ENCODE peak calls at places on chromosomes 11 and 22, in ten cellular contexts. One of them, this sample, is unnamed.
A peak's percentile ranks its signal among the peaks of the same experiment; 100 is the strongest.

GRCh38 chr11:20274031-20274430 is 89.5 kb upstream of the HTATIP2 start:
- DNase-seq in K562: no peak
- DNase-seq in transverse colon: no peak
- DNase-seq in thoracic aorta: no peak
- DNase-seq in CD8-positive, alpha-beta memory T cell: no peak
- DNase-seq in fibroblast of lung: no peak
- DNase-seq in adipocyte: no peak
- DNase-seq in heart right ventricle: no peak
- DNase-seq in NT2/D1: no peak
- DNase-seq in psoas muscle: no peak
- DNase-seq in this sample: no peak

GRCh38 chr22:22243033-22243680 is 1.4 kb upstream of the VPREB1 start:
- DNase-seq in K562: no peak
- DNase-seq in transverse colon: no peak
- DNase-seq in thoracic aorta: no peak
- DNase-seq in CD8-positive, alpha-beta memory T cell: no peak
- DNase-seq in fibroblast of lung: no peak
- DNase-seq in adipocyte: no peak
- DNase-seq in heart right ventricle: no peak
- DNase-seq in NT2/D1: no peak
- DNase-seq in psoas muscle: no peak
- DNase-seq in this sample: no peak

GRCh38 chr11:41392591-41392990 is 66.9 kb downstream of the LRRC4C start:
- DNase-seq in K562: no peak
- DNase-seq in transverse colon: no peak
- DNase-seq in thoracic aorta: no peak
- DNase-seq in CD8-positive, alpha-beta memory T cell: no peak
- DNase-seq in fibroblast of lung: no peak
- DNase-seq in adipocyte: no peak
- DNase-seq in heart right ventricle: no peak
- DNase-seq in NT2/D1: peak; percentile 80
- DNase-seq in psoas muscle: no peak
- DNase-seq in this sample: no peak

GRCh38 chr22:38886333-38886732 is 14.3 kb upstream of the CBX6 start:
- DNase-seq in K562: peak; percentile 2
- DNase-seq in transverse colon: no peak
- DNase-seq in thoracic aorta: no peak
- DNase-seq in CD8-positive, alpha-beta memory T cell: no peak
- DNase-seq in fibroblast of lung: no peak
- DNase-seq in adipocyte: no peak
- DNase-seq in heart right ventricle: no peak
- DNase-seq in NT2/D1: no peak
- DNase-seq in psoas muscle: no peak
- DNase-seq in this sample: no peak

GRCh38 chr11:15941206-15941770 is 415.1 kb downstream of the SOX6 start:
- DNase-seq in K562: peak; percentile 96
- DNase-seq in transverse colon: no peak
- DNase-seq in thoracic aorta: no peak
- DNase-seq in CD8-positive, alpha-beta memory T cell: no peak
- DNase-seq in fibroblast of lung: no peak
- DNase-seq in adipocyte: peak; percentile 64
- DNase-seq in heart right ventricle: peak; percentile 54
- DNase-seq in NT2/D1: no peak
- DNase-seq in psoas muscle: peak; percentile 56
- DNase-seq in this sample: no peak

GRCh38 chr22:31945478-31945815 is 1.1 kb downstream of the YWHAH start:
- DNase-seq in K562: no peak
- DNase-seq in transverse colon: peak; percentile 26
- DNase-seq in thoracic aorta: no peak
- DNase-seq in CD8-positive, alpha-beta memory T cell: no peak
- DNase-seq in fibroblast of lung: no peak
- DNase-seq in adipocyte: peak; percentile 13
- DNase-seq in heart right ventricle: no peak
- DNase-seq in NT2/D1: no peak
- DNase-seq in psoas muscle: no peak
- DNase-seq in this sample: no peak

GRCh38 chr11:73173755-73174494 is 31.8 kb upstream of the FCHSD2 start:
- DNase-seq in K562: no peak
- DNase-seq in transverse colon: peak; percentile 47
- DNase-seq in thoracic aorta: peak; percentile 70
- DNase-seq in CD8-positive, alpha-beta memory T cell: no peak
- DNase-seq in fibroblast of lung: no peak
- DNase-seq in adipocyte: no peak
- DNase-seq in heart right ventricle: peak; percentile 82
- DNase-seq in NT2/D1: no peak
- DNase-seq in psoas muscle: peak; percentile 60
- DNase-seq in this sample: peak; percentile 82

GRCh38 chr11:95074806-95075563 is 8.3 kb downstream of the SRSF8 start:
- DNase-seq in K562: no peak
- DNase-seq in transverse colon: peak; percentile 82
- DNase-seq in thoracic aorta: no peak
- DNase-seq in CD8-positive, alpha-beta memory T cell: no peak
- DNase-seq in fibroblast of lung: peak; percentile 38
- DNase-seq in adipocyte: no peak
- DNase-seq in heart right ventricle: peak; percentile 77
- DNase-seq in NT2/D1: no peak
- DNase-seq in psoas muscle: peak; percentile 63
- DNase-seq in this sample: peak; percentile 79

GRCh38 chr22:43540570-43540969 is 128.8 kb downstream of the MPPED1 start:
- DNase-seq in K562: no peak
- DNase-seq in transverse colon: no peak
- DNase-seq in thoracic aorta: no peak
- DNase-seq in CD8-positive, alpha-beta memory T cell: no peak
- DNase-seq in fibroblast of lung: no peak
- DNase-seq in adipocyte: no peak
- DNase-seq in heart right ventricle: no peak
- DNase-seq in NT2/D1: no peak
- DNase-seq in psoas muscle: no peak
- DNase-seq in this sample: no peak

GRCh38 chr22:45819305-45819704 is 147.7 kb downstream of the ATXN10 start:
- DNase-seq in K562: no peak
- DNase-seq in transverse colon: no peak
- DNase-seq in thoracic aorta: no peak
- DNase-seq in CD8-positive, alpha-beta memory T cell: no peak
- DNase-seq in fibroblast of lung: no peak
- DNase-seq in adipocyte: no peak
- DNase-seq in heart right ventricle: no peak
- DNase-seq in NT2/D1: no peak
- DNase-seq in psoas muscle: no peak
- DNase-seq in this sample: no peak

GRCh38 chr11:67178878-67179277 is 59.8 kb downstream of the KDM2A start:
- DNase-seq in K562: no peak
- DNase-seq in transverse colon: no peak
- DNase-seq in thoracic aorta: no peak
- DNase-seq in CD8-positive, alpha-beta memory T cell: no peak
- DNase-seq in fibroblast of lung: peak; percentile 47
- DNase-seq in adipocyte: peak; percentile 27
- DNase-seq in heart right ventricle: no peak
- DNase-seq in NT2/D1: no peak
- DNase-seq in psoas muscle: no peak
- DNase-seq in this sample: no peak

GRCh38 chr11:86917577-86917976 is 37.6 kb downstream of the FZD4 start:
- DNase-seq in K562: no peak
- DNase-seq in transverse colon: no peak
- DNase-seq in thoracic aorta: no peak
- DNase-seq in CD8-positive, alpha-beta memory T cell: no peak
- DNase-seq in fibroblast of lung: no peak
- DNase-seq in adipocyte: no peak
- DNase-seq in heart right ventricle: no peak
- DNase-seq in NT2/D1: no peak
- DNase-seq in psoas muscle: no peak
- DNase-seq in this sample: no peak

GRCh38 chr11:11416502-11416901 is 63.5 kb upstream of the CSNK2A3 start:
- DNase-seq in K562: no peak
- DNase-seq in transverse colon: no peak
- DNase-seq in thoracic aorta: no peak
- DNase-seq in CD8-positive, alpha-beta memory T cell: no peak
- DNase-seq in fibroblast of lung: peak; percentile 34
- DNase-seq in adipocyte: peak; percentile 16
- DNase-seq in heart right ventricle: no peak
- DNase-seq in NT2/D1: no peak
- DNase-seq in psoas muscle: no peak
- DNase-seq in this sample: peak; percentile 23

GRCh38 chr11:94802501-94802900 is 34.3 kb downstream of the AMOTL1 start:
- DNase-seq in K562: no peak
- DNase-seq in transverse colon: no peak
- DNase-seq in thoracic aorta: no peak
- DNase-seq in CD8-positive, alpha-beta memory T cell: no peak
- DNase-seq in fibroblast of lung: no peak
- DNase-seq in adipocyte: no peak
- DNase-seq in heart right ventricle: no peak
- DNase-seq in NT2/D1: no peak
- DNase-seq in psoas muscle: no peak
- DNase-seq in this sample: no peak

GRCh38 chr11:131910491-131911387 is 540.3 kb downstream of the NTM start:
- DNase-seq in K562: no peak
- DNase-seq in transverse colon: no peak
- DNase-seq in thoracic aorta: no peak
- DNase-seq in CD8-positive, alpha-beta memory T cell: no peak
- DNase-seq in fibroblast of lung: peak; percentile 48
- DNase-seq in adipocyte: peak; percentile 71
- DNase-seq in heart right ventricle: no peak
- DNase-seq in NT2/D1: no peak
- DNase-seq in psoas muscle: peak; percentile 29
- DNase-seq in this sample: no peak

GRCh38 chr11:4064278-4064955 is 30.2 kb upstream of the RRM1 start:
- DNase-seq in K562: no peak
- DNase-seq in transverse colon: no peak
- DNase-seq in thoracic aorta: no peak
- DNase-seq in CD8-positive, alpha-beta memory T cell: no peak
- DNase-seq in fibroblast of lung: no peak
- DNase-seq in adipocyte: no peak
- DNase-seq in heart right ventricle: no peak
- DNase-seq in NT2/D1: no peak
- DNase-seq in psoas muscle: no peak
- DNase-seq in this sample: no peak

GRCh38 chr11:128757235-128757711 is 63.4 kb downstream of the FLI1 start:
- DNase-seq in K562: peak; percentile 23
- DNase-seq in transverse colon: peak; percentile 69
- DNase-seq in thoracic aorta: no peak
- DNase-seq in CD8-positive, alpha-beta memory T cell: peak; percentile 54
- DNase-seq in fibroblast of lung: peak; percentile 17
- DNase-seq in adipocyte: no peak
- DNase-seq in heart right ventricle: no peak
- DNase-seq in NT2/D1: no peak
- DNase-seq in psoas muscle: no peak
- DNase-seq in this sample: no peak
- H3K36me3 ChIP-seq in K562: no peaks in the 10 kb centered on the region
- H3K36me3 ChIP-seq in transverse colon: no peaks in the 10 kb centered on the region
- H3K36me3 ChIP-seq in thoracic aorta: no peaks in the 10 kb centered on the region
- H3K36me3 ChIP-seq in CD8-positive, alpha-beta memory T cell: peaks cover 50% of the 10 kb centered on the region
- H3K36me3 ChIP-seq in fibroblast of lung: no peaks in the 10 kb centered on the region
- H3K36me3 ChIP-seq in adipocyte: no peaks in the 10 kb centered on the region
- H3K36me3 ChIP-seq in heart right ventricle: no peaks in the 10 kb centered on the region
- H3K36me3 ChIP-seq in NT2/D1: no peaks in the 10 kb centered on the region
- H3K36me3 ChIP-seq in psoas muscle: peaks cover 7% of the 10 kb centered on the region
- H3K36me3 ChIP-seq in this sample: no peaks in the 10 kb centered on the region

GRCh38 chr22:17149073-17149815 is 9.8 kb downstream of the HDHD5 start:
- DNase-seq in K562: no peak
- DNase-seq in transverse colon: peak; percentile 81
- DNase-seq in thoracic aorta: no peak
- DNase-seq in CD8-positive, alpha-beta memory T cell: no peak
- DNase-seq in fibroblast of lung: no peak
- DNase-seq in adipocyte: no peak
- DNase-seq in heart right ventricle: no peak
- DNase-seq in NT2/D1: no peak
- DNase-seq in psoas muscle: no peak
- DNase-seq in this sample: no peak

GRCh38 chr22:17140826-17141771 is 18.0 kb downstream of the HDHD5 start:
- DNase-seq in K562: no peak
- DNase-seq in transverse colon: no peak
- DNase-seq in thoracic aorta: no peak
- DNase-seq in CD8-positive, alpha-beta memory T cell: no peak
- DNase-seq in fibroblast of lung: no peak
- DNase-seq in adipocyte: no peak
- DNase-seq in heart right ventricle: no peak
- DNase-seq in NT2/D1: no peak
- DNase-seq in psoas muscle: no peak
- DNase-seq in this sample: no peak

GRCh38 chr22:17143101-17143500 is 16.0 kb downstream of the HDHD5 start:
- DNase-seq in K562: no peak
- DNase-seq in transverse colon: no peak
- DNase-seq in thoracic aorta: no peak
- DNase-seq in CD8-positive, alpha-beta memory T cell: no peak
- DNase-seq in fibroblast of lung: no peak
- DNase-seq in adipocyte: no peak
- DNase-seq in heart right ventricle: no peak
- DNase-seq in NT2/D1: no peak
- DNase-seq in psoas muscle: no peak
- DNase-seq in this sample: no peak

GRCh38 chr22:17143826-17144225 is 15.3 kb downstream of the HDHD5 start:
- DNase-seq in K562: no peak
- DNase-seq in transverse colon: no peak
- DNase-seq in thoracic aorta: no peak
- DNase-seq in CD8-positive, alpha-beta memory T cell: no peak
- DNase-seq in fibroblast of lung: no peak
- DNase-seq in adipocyte: no peak
- DNase-seq in heart right ventricle: no peak
- DNase-seq in NT2/D1: no peak
- DNase-seq in psoas muscle: no peak
- DNase-seq in this sample: no peak

GRCh38 chr22:17145021-17145680 is 13.9 kb downstream of the HDHD5 start:
- DNase-seq in K562: no peak
- DNase-seq in transverse colon: no peak
- DNase-seq in thoracic aorta: no peak
- DNase-seq in CD8-positive, alpha-beta memory T cell: no peak
- DNase-seq in fibroblast of lung: no peak
- DNase-seq in adipocyte: no peak
- DNase-seq in heart right ventricle: no peak
- DNase-seq in NT2/D1: no peak
- DNase-seq in psoas muscle: no peak
- DNase-seq in this sample: no peak
- H3K36me3 ChIP-seq in K562: peaks cover 54% of the 10 kb centered on the region
- H3K36me3 ChIP-seq in transverse colon: no peaks in the 10 kb centered on the region
- H3K36me3 ChIP-seq in thoracic aorta: peaks cover 32% of the 10 kb centered on the region
- H3K36me3 ChIP-seq in CD8-positive, alpha-beta memory T cell: peaks cover 11% of the 10 kb centered on the region
- H3K36me3 ChIP-seq in fibroblast of lung: peaks cover 7% of the 10 kb centered on the region
- H3K36me3 ChIP-seq in adipocyte: peaks cover 47% of the 10 kb centered on the region
- H3K36me3 ChIP-seq in heart right ventricle: no peaks in the 10 kb centered on the region
- H3K36me3 ChIP-seq in NT2/D1: peaks cover 80% of the 10 kb centered on the region
- H3K36me3 ChIP-seq in psoas muscle: peaks cover 67% of the 10 kb centered on the region
- H3K36me3 ChIP-seq in this sample: peaks cover 35% of the 10 kb centered on the region

GRCh38 chr11:1756024-1756561 is 5.7 kb upstream of the IFITM10 start:
- DNase-seq in K562: no peak
- DNase-seq in transverse colon: no peak
- DNase-seq in thoracic aorta: no peak
- DNase-seq in CD8-positive, alpha-beta memory T cell: no peak
- DNase-seq in fibroblast of lung: no peak
- DNase-seq in adipocyte: no peak
- DNase-seq in heart right ventricle: peak; percentile 39
- DNase-seq in NT2/D1: no peak
- DNase-seq in psoas muscle: no peak
- DNase-seq in this sample: no peak
- H3K36me3 ChIP-seq in K562: peaks cover 24% of the 10 kb centered on the region
- H3K36me3 ChIP-seq in transverse colon: no peaks in the 10 kb centered on the region
- H3K36me3 ChIP-seq in thoracic aorta: peaks cover 61% of the 10 kb centered on the region
- H3K36me3 ChIP-seq in CD8-positive, alpha-beta memory T cell: no peaks in the 10 kb centered on the region
- H3K36me3 ChIP-seq in fibroblast of lung: peaks cover 22% of the 10 kb centered on the region
- H3K36me3 ChIP-seq in adipocyte: peaks cover 84% of the 10 kb centered on the region
- H3K36me3 ChIP-seq in heart right ventricle: peaks cover 3% of the 10 kb centered on the region
- H3K36me3 ChIP-seq in NT2/D1: peaks cover 93% of the 10 kb centered on the region
- H3K36me3 ChIP-seq in psoas muscle: peaks cover 69% of the 10 kb centered on the region
- H3K36me3 ChIP-seq in this sample: peaks cover 9% of the 10 kb centered on the region

GRCh38 chr11:14253878-14254277 is 105.1 kb downstream of the RRAS2 start:
- DNase-seq in K562: no peak
- DNase-seq in transverse colon: no peak
- DNase-seq in thoracic aorta: no peak
- DNase-seq in CD8-positive, alpha-beta memory T cell: no peak
- DNase-seq in fibroblast of lung: peak; percentile 81
- DNase-seq in adipocyte: no peak
- DNase-seq in heart right ventricle: no peak
- DNase-seq in NT2/D1: no peak
- DNase-seq in psoas muscle: no peak
- DNase-seq in this sample: no peak
- H3K36me3 ChIP-seq in K562: no peaks in the 10 kb centered on the region
- H3K36me3 ChIP-seq in transverse colon: no peaks in the 10 kb centered on the region
- H3K36me3 ChIP-seq in thoracic aorta: no peaks in the 10 kb centered on the region
- H3K36me3 ChIP-seq in CD8-positive, alpha-beta memory T cell: no peaks in the 10 kb centered on the region
- H3K36me3 ChIP-seq in fibroblast of lung: no peaks in the 10 kb centered on the region
- H3K36me3 ChIP-seq in adipocyte: peaks cover 4% of the 10 kb centered on the region
- H3K36me3 ChIP-seq in heart right ventricle: no peaks in the 10 kb centered on the region
- H3K36me3 ChIP-seq in NT2/D1: no peaks in the 10 kb centered on the region
- H3K36me3 ChIP-seq in psoas muscle: no peaks in the 10 kb centered on the region
- H3K36me3 ChIP-seq in this sample: no peaks in the 10 kb centered on the region